ENCODE peak calls at places on chromosomes 16 and 17, in four cellular contexts. C, T, A and E are unnamed samples.

GRCh38 chr17:73211745-73212144 is 18.9 kb downstream of the COG1 start:
- DNase-seq in C (no peak), T (no peak), A (no peak), E (no peak)

GRCh38 chr17:5922476-5922875 is 147.7 kb upstream of the WSCD1 start:
- DNase-seq in C (no peak), T (no peak), A (no peak), E (no peak)

GRCh38 chr17:70278846-70279465 is 109.6 kb downstream of the KCNJ2 start:
- DNase-seq in C (no peak), T (no peak), A (no peak), E (no peak)

GRCh38 chr17:72470338-72471133 is 349.7 kb downstream of the SOX9 start:
- DNase-seq in C (no peak), T (no peak), A (no peak), E (no peak)

GRCh38 chr16:46972971-46973456 is 460 bp downstream of the DNAJA2 start:
- DNase-seq in C (peak; percentile 36), T (no peak), A (peak; percentile 70), E (peak; percentile 30)

GRCh38 chr16:49620868-49621239 is 235.1 kb downstream of the ZNF423 start:
- DNase-seq in C (no peak), T (no peak), A (peak; percentile 23), E (no peak)

GRCh38 chr17:52383493-52384100 is 225.1 kb upstream of the CA10 start:
- DNase-seq in C (peak; percentile 71), T (no peak), A (peak; percentile 12), E (peak; percentile 45)

GRCh38 chr17:81794074-81794476 is 9.9 kb upstream of the GCGR start:
- DNase-seq in C (no peak), T (no peak), A (no peak), E (no peak)

GRCh38 chr16:87180069-87180468 is 137.1 kb downstream of the C16orf95 start:
- DNase-seq in C (no peak), T (no peak), A (no peak), E (no peak)

GRCh38 chr17:61238455-61238933 is 161.1 kb upstream of the TBX2 start:
- DNase-seq in C (no peak), T (no peak), A (no peak), E (peak; percentile 43)

GRCh38 chr17:48047113-48047740 is 932 bp upstream of the NFE2L1 start:
- DNase-seq in C (no peak), T (no peak), A (no peak), E (no peak)

DNA sequence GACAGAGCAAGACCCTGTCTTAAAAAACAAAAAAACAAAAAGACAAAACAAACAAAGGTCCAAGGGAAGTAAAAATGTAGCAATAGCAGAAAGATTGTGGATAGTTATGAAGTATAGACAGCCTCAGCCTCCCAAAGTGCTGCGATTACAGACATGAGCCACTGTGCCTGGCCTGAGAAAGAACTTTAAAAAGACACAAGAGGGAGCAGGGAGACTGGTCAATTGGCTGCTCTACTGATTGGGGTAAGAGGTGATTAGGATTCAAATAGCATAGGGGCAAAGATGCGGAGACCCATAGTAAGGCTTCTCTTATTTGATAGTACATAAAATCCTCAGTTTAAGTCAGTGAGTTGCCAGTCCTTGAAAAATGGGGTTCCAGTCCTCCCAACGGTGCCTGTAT is 518.2 kb upstream of the GOT2 start:
- DNase-seq in C (no peak), T (no peak), A (no peak), E (no peak)
- TF ChIP-seq FOXK2 in C (no peak), T (no peak), A (no peak), E (no peak)

GRCh38 chr17:3950584-3950983 is 13.7 kb downstream of the ATP2A3 start:
- DNase-seq in C (no peak), T (no peak), A (no peak), E (no peak)
- TF ChIP-seq FOXK2 in C (no peak), T (no peak), A (no peak), E (no peak)

DNA sequence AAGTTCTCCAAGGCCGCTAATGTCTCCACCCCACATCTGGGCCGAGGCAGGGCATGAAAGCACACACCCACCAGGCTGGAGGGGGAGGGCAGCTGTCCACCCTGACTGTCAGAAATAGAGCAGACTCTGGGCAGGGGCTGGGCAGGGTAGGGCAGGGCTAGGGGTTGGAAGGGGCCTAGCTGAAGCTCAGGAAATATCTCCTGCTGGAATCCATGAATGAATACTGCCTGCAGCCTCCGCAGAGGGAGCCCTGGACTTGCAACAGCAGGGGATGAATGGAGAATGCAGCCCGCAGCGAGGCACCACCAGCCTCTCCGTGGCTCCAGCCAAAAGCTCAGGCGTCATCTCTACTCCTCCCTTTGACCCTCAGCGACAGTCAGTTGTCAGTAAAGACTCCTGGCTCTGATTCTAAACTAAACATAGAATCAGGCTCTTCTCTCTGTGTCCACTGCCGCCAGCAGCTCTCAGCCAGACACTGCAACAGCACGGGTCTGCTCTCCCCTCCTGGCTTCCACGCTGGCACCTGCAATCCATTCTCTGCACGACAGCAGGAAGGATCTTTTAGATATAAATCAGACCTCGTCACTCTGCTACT is 23.9 kb upstream of the NGFR start:
- DNase-seq in C (peak; percentile 16), T (no peak), A (no peak), E (no peak)
- TF ChIP-seq FOXK2 in C (no peak), T (no peak), A (no peak), E (no peak)

GRCh38 chr16:286491-287297 is 3.7 kb downstream of the PDIA2 start:
- DNase-seq in C (no peak), T (no peak), A (no peak), E (no peak)

GRCh38 chr16:287298-287811 is 4.4 kb downstream of the PDIA2 start:
- DNase-seq in C (no peak), T (no peak), A (no peak), E (no peak)

GRCh38 chr16:289395-289997 is 6.5 kb downstream of the PDIA2 start:
- DNase-seq in C (no peak), T (no peak), A (no peak), E (no peak)

GRCh38 chr16:290015-290680 is 7.2 kb downstream of the PDIA2 start:
- DNase-seq in C (no peak), T (no peak), A (no peak), E (no peak)

GRCh38 chr16:287981-288920 is 5.3 kb downstream of the PDIA2 start:
- DNase-seq in C (no peak), T (no peak), A (no peak), E (no peak)
- TF ChIP-seq FOXK2 in C (no peak), T (no peak), A (no peak), E (no peak)

GRCh38 chr17:34598161-34598776 is 18.9 kb downstream of the TMEM132E start:
- DNase-seq in C (peak; percentile 81), T (no peak), A (peak; percentile 34), E (no peak)
- TF ChIP-seq FOXK2 in C (no peak), T (no peak), A (no peak), E (no peak)

GRCh38 chr17:77738666-77739531 is 219.6 kb upstream of the TNRC6C start:
- DNase-seq in C (no peak), T (no peak), A (no peak), E (no peak)

GRCh38 chr17:77736721-77737120 is 221.8 kb upstream of the TNRC6C start:
- DNase-seq in C (no peak), T (no peak), A (no peak), E (no peak)

GRCh38 chr17:77735341-77736206 is 222.9 kb upstream of the TNRC6C start:
- DNase-seq in C (no peak), T (no peak), A (peak; percentile 41), E (no peak)

GRCh38 chr17:77736207-77736600 is 222.3 kb upstream of the TNRC6C start:
- DNase-seq in C (no peak), T (no peak), A (no peak), E (no peak)

GRCh38 chr17:77737442-77738265 is 220.8 kb upstream of the TNRC6C start:
- DNase-seq in C (no peak), T (no peak), A (no peak), E (no peak)
- TF ChIP-seq FOXK2 in C (no peak), T (no peak), A (no peak), E (no peak)

GRCh38 chr16:31430380-31431052 is 2.4 kb upstream of the COX6A2 start:
- DNase-seq in C (no peak), T (no peak), A (no peak), E (no peak)
- TF ChIP-seq FOXK2 in C (no peak), T (no peak), A (no peak), E (no peak)

GRCh38 chr17:31508310-31509094 is 117.0 kb downstream of the RAB11FIP4 start:
- DNase-seq in C (peak; percentile 32), T (peak; percentile 69), A (no peak), E (no peak)
- TF ChIP-seq FOXK2 in C (no peak), T (no peak), A (no peak), E (no peak)

GRCh38 chr17:80502578-80502877 is 26.1 kb upstream of the NPTX1 start:
- DNase-seq in C (no peak), T (no peak), A (no peak), E (no peak)

GRCh38 chr17:80503031-80503430 is 26.6 kb upstream of the NPTX1 start:
- DNase-seq in C (no peak), T (no peak), A (no peak), E (no peak)

GRCh38 chr17:80503921-80504320 is 27.5 kb upstream of the NPTX1 start:
- DNase-seq in C (no peak), T (no peak), A (no peak), E (no peak)

GRCh38 chr17:80499961-80500665 is 23.7 kb upstream of the NPTX1 start:
- DNase-seq in C (no peak), T (no peak), A (no peak), E (no peak)

GRCh38 chr17:80501739-80502577 is 25.6 kb upstream of the NPTX1 start:
- DNase-seq in C (no peak), T (no peak), A (no peak), E (no peak)
- TF ChIP-seq FOXK2 in C (no peak), T (no peak), A (no peak), E (no peak)